ENCODE peak calls at places on chromosomes 7 and 10, in six cellular contexts. One of them, this sample, is unnamed.

GRCh38 chr7:42274052-42274451 is 37.0 kb upstream of the GLI3 start:
- DNase-seq in adrenal gland: no peak
- DNase-seq in IMR-90: peak
- DNase-seq in Caco-2: no peak
- DNase-seq in brain microvascular endothelial cell: peak
- DNase-seq in naive thymus-derived CD4-positive, alpha-beta T cell: no peak
- DNase-seq in this sample: no peak

GRCh38 chr10:99172130-99172738 is 63.4 kb downstream of the HPSE2 start:
- DNase-seq in adrenal gland: peak
- DNase-seq in IMR-90: peak
- DNase-seq in Caco-2: peak
- DNase-seq in brain microvascular endothelial cell: peak
- DNase-seq in naive thymus-derived CD4-positive, alpha-beta T cell: no peak
- DNase-seq in this sample: peak

GRCh38 chr10:21750424-21750823 is 216.4 kb downstream of the MLLT10 start:
- DNase-seq in adrenal gland: no peak
- DNase-seq in IMR-90: no peak
- DNase-seq in Caco-2: no peak
- DNase-seq in brain microvascular endothelial cell: no peak
- DNase-seq in naive thymus-derived CD4-positive, alpha-beta T cell: no peak
- DNase-seq in this sample: no peak

GRCh38 chr10:133009218-133009954 is 67.0 kb upstream of the CFAP46 start:
- DNase-seq in adrenal gland: peak
- DNase-seq in IMR-90: no peak
- DNase-seq in Caco-2: peak
- DNase-seq in brain microvascular endothelial cell: no peak
- DNase-seq in naive thymus-derived CD4-positive, alpha-beta T cell: no peak
- DNase-seq in this sample: no peak

GRCh38 chr10:93138113-93138870 is 64.6 kb downstream of the CYP26A1 start:
- DNase-seq in adrenal gland: no peak
- DNase-seq in IMR-90: no peak
- DNase-seq in Caco-2: no peak
- DNase-seq in brain microvascular endothelial cell: no peak
- DNase-seq in naive thymus-derived CD4-positive, alpha-beta T cell: no peak
- DNase-seq in this sample: no peak

GRCh38 chr7:75740846-75741497 is 2.2 kb upstream of the HIP1 start:
- DNase-seq in adrenal gland: peak
- DNase-seq in IMR-90: no peak
- DNase-seq in Caco-2: no peak
- DNase-seq in brain microvascular endothelial cell: no peak
- DNase-seq in naive thymus-derived CD4-positive, alpha-beta T cell: no peak
- DNase-seq in this sample: no peak

GRCh38 chr10:70174058-70174741 is 3.9 kb upstream of the SAR1A start:
- DNase-seq in adrenal gland: no peak
- DNase-seq in IMR-90: no peak
- DNase-seq in Caco-2: no peak
- DNase-seq in brain microvascular endothelial cell: no peak
- DNase-seq in naive thymus-derived CD4-positive, alpha-beta T cell: peak
- DNase-seq in this sample: no peak

GRCh38 chr7:89726548-89726947 is 427.7 kb upstream of the STEAP1 start:
- DNase-seq in adrenal gland: no peak
- DNase-seq in IMR-90: no peak
- DNase-seq in Caco-2: no peak
- DNase-seq in brain microvascular endothelial cell: no peak
- DNase-seq in naive thymus-derived CD4-positive, alpha-beta T cell: no peak
- DNase-seq in this sample: no peak

DNA sequence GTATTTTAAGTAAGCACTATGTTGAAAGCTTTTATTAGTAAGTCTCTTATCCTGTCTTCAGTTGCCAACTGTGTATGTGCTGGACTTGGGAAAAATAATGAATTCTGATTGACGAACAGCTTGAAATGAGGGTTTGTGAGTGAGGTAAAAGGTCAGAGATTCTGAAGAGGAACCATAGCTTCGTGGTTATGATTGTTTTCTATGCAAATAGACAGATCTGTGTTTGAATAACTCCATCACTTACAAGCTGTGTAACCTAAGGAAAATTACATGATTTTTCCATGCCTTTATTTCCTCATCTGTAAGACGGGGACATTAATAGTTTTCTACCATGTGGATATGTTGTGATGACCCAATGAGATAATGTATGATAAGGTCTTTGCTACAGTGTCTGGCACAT is 75.1 kb downstream of the RNLS start:
- DNase-seq in adrenal gland: no peak
- DNase-seq in IMR-90: no peak
- DNase-seq in Caco-2: no peak
- DNase-seq in brain microvascular endothelial cell: no peak
- DNase-seq in naive thymus-derived CD4-positive, alpha-beta T cell: no peak
- DNase-seq in this sample: no peak
- H3K4me3 ChIP-seq in adrenal gland: no peak
- H3K4me3 ChIP-seq in IMR-90: no peak
- H3K4me3 ChIP-seq in Caco-2: no peak
- H3K4me3 ChIP-seq in brain microvascular endothelial cell: no peak
- H3K4me3 ChIP-seq in naive thymus-derived CD4-positive, alpha-beta T cell: no peak
- H3K4me3 ChIP-seq in this sample: no peak

GRCh38 chr10:75233444-75234016 is 2.2 kb downstream of the COMTD1 start:
- DNase-seq in adrenal gland: peak
- DNase-seq in IMR-90: no peak
- DNase-seq in Caco-2: peak
- DNase-seq in brain microvascular endothelial cell: no peak
- DNase-seq in naive thymus-derived CD4-positive, alpha-beta T cell: peak
- DNase-seq in this sample: no peak
- H3K4me3 ChIP-seq in adrenal gland: no peak
- H3K4me3 ChIP-seq in IMR-90: no peak
- H3K4me3 ChIP-seq in Caco-2: peak
- H3K4me3 ChIP-seq in brain microvascular endothelial cell: no peak
- H3K4me3 ChIP-seq in naive thymus-derived CD4-positive, alpha-beta T cell: peak
- H3K4me3 ChIP-seq in this sample: peak

GRCh38 chr10:112182808-112183328 is 697 bp downstream of the GPAM start:
- DNase-seq in adrenal gland: no peak
- DNase-seq in IMR-90: no peak
- DNase-seq in Caco-2: no peak
- DNase-seq in brain microvascular endothelial cell: no peak
- DNase-seq in naive thymus-derived CD4-positive, alpha-beta T cell: no peak
- DNase-seq in this sample: peak

GRCh38 chr10:112184052-112184371 is 447 bp upstream of the GPAM start:
- DNase-seq in adrenal gland: no peak
- DNase-seq in IMR-90: no peak
- DNase-seq in Caco-2: no peak
- DNase-seq in brain microvascular endothelial cell: no peak
- DNase-seq in naive thymus-derived CD4-positive, alpha-beta T cell: no peak
- DNase-seq in this sample: no peak

GRCh38 chr10:112183329-112184051 is at the start of gene GPAM:
- DNase-seq in adrenal gland: peak
- DNase-seq in IMR-90: peak
- DNase-seq in Caco-2: peak
- DNase-seq in brain microvascular endothelial cell: peak
- DNase-seq in naive thymus-derived CD4-positive, alpha-beta T cell: peak
- DNase-seq in this sample: peak

GRCh38 chr10:112185959-112186358 is 2.4 kb upstream of the GPAM start:
- DNase-seq in adrenal gland: no peak
- DNase-seq in IMR-90: no peak
- DNase-seq in Caco-2: no peak
- DNase-seq in brain microvascular endothelial cell: no peak
- DNase-seq in naive thymus-derived CD4-positive, alpha-beta T cell: no peak
- DNase-seq in this sample: no peak

DNA sequence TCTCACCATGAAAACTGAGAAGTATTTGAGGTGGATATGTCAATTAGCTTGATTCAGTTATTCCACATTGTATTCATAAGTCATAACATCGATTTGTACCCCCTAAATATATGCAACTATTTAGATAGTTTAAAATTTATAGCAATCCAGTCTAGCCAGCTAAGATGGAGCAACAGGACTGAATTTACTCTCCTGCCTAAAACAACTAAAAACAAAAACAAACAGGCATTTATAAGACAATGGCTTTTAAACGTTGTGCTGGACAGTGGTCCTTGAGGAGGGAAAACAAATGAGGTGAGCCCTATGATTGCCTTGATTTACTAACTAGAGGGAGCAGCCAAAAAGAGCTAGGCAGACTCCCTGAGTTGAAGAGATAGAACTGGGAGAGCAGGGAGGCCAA is 814 bp upstream of the GPAM start:
- DNase-seq in adrenal gland: no peak
- DNase-seq in IMR-90: no peak
- DNase-seq in Caco-2: no peak
- DNase-seq in brain microvascular endothelial cell: no peak
- DNase-seq in naive thymus-derived CD4-positive, alpha-beta T cell: no peak
- DNase-seq in this sample: no peak
- H3K4me3 ChIP-seq in adrenal gland: no peak
- H3K4me3 ChIP-seq in IMR-90: no peak
- H3K4me3 ChIP-seq in Caco-2: peak
- H3K4me3 ChIP-seq in brain microvascular endothelial cell: peak
- H3K4me3 ChIP-seq in naive thymus-derived CD4-positive, alpha-beta T cell: peak
- H3K4me3 ChIP-seq in this sample: peak

DNA sequence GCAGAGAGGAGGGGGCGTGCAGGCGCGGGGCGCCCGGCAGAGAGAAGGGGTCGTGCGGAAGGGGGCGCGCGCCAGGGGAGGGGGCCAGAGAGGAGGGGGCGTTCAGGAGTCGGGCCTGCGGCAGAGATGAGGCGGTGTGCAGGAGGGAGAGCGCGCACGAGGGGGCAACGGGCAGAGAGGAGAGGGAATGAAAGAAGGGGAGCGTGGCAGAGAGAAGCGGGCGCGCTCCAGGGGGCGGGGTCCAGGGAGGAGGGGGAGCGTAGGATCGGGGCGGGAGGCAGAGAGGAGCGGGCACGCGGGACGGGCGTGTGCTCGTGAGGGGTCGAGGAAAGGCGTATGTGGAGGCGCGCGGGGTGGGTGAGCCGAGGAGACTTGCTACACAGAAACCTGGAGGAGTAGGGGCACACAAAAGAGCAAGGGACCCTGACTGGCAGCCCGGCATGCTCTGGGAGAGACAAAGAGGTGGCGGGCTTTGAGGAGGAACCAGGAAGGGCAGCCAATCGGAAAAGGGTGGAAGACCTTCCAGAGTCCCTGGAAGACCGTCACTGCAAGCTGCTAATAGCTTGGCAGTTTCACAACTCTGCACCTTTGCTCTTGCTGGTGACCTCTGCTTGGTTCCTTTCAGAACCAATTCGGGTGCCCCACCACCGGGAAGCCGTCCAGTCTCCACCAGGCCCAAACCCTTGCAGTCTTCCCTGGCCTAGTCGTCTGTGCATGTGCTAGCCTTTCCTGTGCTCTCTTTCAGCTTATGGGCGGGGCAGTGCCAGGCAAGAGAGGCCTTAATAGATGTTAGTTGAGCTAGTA is 621 bp downstream of the DYDC2 start:
- DNase-seq in adrenal gland: no peak
- DNase-seq in IMR-90: no peak
- DNase-seq in Caco-2: no peak
- DNase-seq in brain microvascular endothelial cell: no peak
- DNase-seq in naive thymus-derived CD4-positive, alpha-beta T cell: no peak
- DNase-seq in this sample: peak
- H3K4me3 ChIP-seq in adrenal gland: no peak
- H3K4me3 ChIP-seq in IMR-90: no peak
- H3K4me3 ChIP-seq in Caco-2: no peak
- H3K4me3 ChIP-seq in brain microvascular endothelial cell: peak
- H3K4me3 ChIP-seq in naive thymus-derived CD4-positive, alpha-beta T cell: no peak
- H3K4me3 ChIP-seq in this sample: peak

GRCh38 chr7:87935373-87935706 is 1.3 kb downstream of the ADAM22 start:
- DNase-seq in adrenal gland: no peak
- DNase-seq in IMR-90: no peak
- DNase-seq in Caco-2: peak
- DNase-seq in brain microvascular endothelial cell: no peak
- DNase-seq in naive thymus-derived CD4-positive, alpha-beta T cell: no peak
- DNase-seq in this sample: no peak
- H3K4me3 ChIP-seq in adrenal gland: peak
- H3K4me3 ChIP-seq in IMR-90: no peak
- H3K4me3 ChIP-seq in Caco-2: peak
- H3K4me3 ChIP-seq in brain microvascular endothelial cell: peak
- H3K4me3 ChIP-seq in naive thymus-derived CD4-positive, alpha-beta T cell: peak
- H3K4me3 ChIP-seq in this sample: peak

GRCh38 chr7:36191292-36191920 is 38.4 kb downstream of the EEPD1 start:
- DNase-seq in adrenal gland: no peak
- DNase-seq in IMR-90: peak
- DNase-seq in Caco-2: no peak
- DNase-seq in brain microvascular endothelial cell: no peak
- DNase-seq in naive thymus-derived CD4-positive, alpha-beta T cell: no peak
- DNase-seq in this sample: no peak
- H3K4me3 ChIP-seq in adrenal gland: no peak
- H3K4me3 ChIP-seq in IMR-90: no peak
- H3K4me3 ChIP-seq in Caco-2: no peak
- H3K4me3 ChIP-seq in brain microvascular endothelial cell: no peak
- H3K4me3 ChIP-seq in naive thymus-derived CD4-positive, alpha-beta T cell: no peak
- H3K4me3 ChIP-seq in this sample: no peak

DNA sequence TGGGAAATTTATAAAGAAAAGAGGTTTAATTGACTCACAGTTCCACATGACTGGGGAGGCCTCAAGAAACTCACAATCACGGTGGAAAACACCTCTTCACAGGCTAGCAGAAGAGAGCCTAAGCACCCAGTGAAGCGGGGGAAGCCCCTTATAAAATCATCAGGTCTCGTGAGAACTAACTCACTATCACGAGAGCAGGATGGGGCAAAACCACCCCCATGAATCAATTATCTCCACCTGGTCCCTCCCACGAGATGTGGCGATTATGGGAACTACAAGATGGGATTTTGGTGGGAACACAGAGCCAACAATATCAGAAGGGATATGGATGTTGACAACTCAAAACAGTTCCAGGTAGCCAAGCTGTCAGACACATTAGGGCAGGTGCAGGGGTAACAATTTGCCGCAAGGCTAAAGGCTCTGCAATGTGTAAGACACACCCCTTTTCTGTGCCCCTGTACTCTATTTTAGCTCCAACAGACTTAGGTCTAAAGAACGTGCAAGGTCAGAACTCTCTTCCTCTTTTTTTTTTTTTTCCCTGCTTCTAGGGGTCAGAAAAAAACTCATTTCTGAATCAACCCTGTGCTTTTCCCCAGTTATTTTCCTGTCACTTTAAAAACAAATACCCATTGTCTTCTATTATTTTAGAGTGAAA is 30.7 kb upstream of the RBM20 start:
- DNase-seq in adrenal gland: no peak
- DNase-seq in IMR-90: no peak
- DNase-seq in Caco-2: no peak
- DNase-seq in brain microvascular endothelial cell: no peak
- DNase-seq in naive thymus-derived CD4-positive, alpha-beta T cell: no peak
- DNase-seq in this sample: no peak
- H3K4me3 ChIP-seq in adrenal gland: no peak
- H3K4me3 ChIP-seq in IMR-90: no peak
- H3K4me3 ChIP-seq in Caco-2: no peak
- H3K4me3 ChIP-seq in brain microvascular endothelial cell: no peak
- H3K4me3 ChIP-seq in naive thymus-derived CD4-positive, alpha-beta T cell: no peak
- H3K4me3 ChIP-seq in this sample: no peak

DNA sequence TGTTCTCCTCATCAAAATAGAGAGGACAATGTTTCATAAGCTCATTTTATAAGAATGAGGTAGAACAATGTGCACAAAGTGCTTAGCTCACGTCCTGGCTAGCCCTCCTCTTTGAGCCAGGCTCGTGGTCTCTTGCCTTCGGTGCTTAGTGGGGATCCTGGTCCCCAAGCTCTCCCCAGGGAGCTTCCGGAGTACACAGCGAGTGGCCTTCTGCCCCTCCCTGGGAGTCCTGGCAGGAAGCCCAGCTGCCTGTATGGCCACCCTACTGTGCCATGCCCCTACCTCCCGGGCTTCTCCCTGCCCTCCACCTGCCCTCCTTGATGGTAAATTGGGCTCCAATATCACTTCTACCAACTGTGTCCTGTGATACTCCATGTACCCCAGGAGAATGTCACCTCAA is 859 bp downstream of the MYO1G start:
- DNase-seq in adrenal gland: no peak
- DNase-seq in IMR-90: no peak
- DNase-seq in Caco-2: no peak
- DNase-seq in brain microvascular endothelial cell: no peak
- DNase-seq in naive thymus-derived CD4-positive, alpha-beta T cell: no peak
- DNase-seq in this sample: no peak
- H3K4me3 ChIP-seq in adrenal gland: no peak
- H3K4me3 ChIP-seq in IMR-90: no peak
- H3K4me3 ChIP-seq in Caco-2: no peak
- H3K4me3 ChIP-seq in brain microvascular endothelial cell: no peak
- H3K4me3 ChIP-seq in naive thymus-derived CD4-positive, alpha-beta T cell: peak
- H3K4me3 ChIP-seq in this sample: no peak

This sample was measured in HAP-1.